ENCODE peak calls at places on chromosomes 13 and 19, in four cellular contexts. One of them, this sample, is unnamed.
A peak's percentile ranks its signal among the peaks of the same experiment; 100 is the strongest.

GRCh38 chr13:93248627-93249047 is 22.0 kb downstream of the GPC6 start:
- DNase-seq in psoas muscle: no peak
- DNase-seq in breast epithelium: no peak
- DNase-seq in keratinocyte: no peak
- DNase-seq in this sample: peak; percentile 80

GRCh38 chr19:54207908-54208783 is 7.5 kb downstream of the RPS9 start:
- DNase-seq in psoas muscle: no peak
- DNase-seq in keratinocyte: no peak
- DNase-seq in breast epithelium: no peak
- DNase-seq in this sample: no peak

GRCh38 chr13:35630551-35631275 is 154.2 kb upstream of the MAB21L1 start:
- DNase-seq in psoas muscle: no peak
- DNase-seq in breast epithelium: no peak
- DNase-seq in keratinocyte: no peak
- DNase-seq in this sample: no peak

GRCh38 chr19:4456566-4456842 is 1.1 kb downstream of the UBXN6 start:
- DNase-seq in keratinocyte: peak; percentile 65
- DNase-seq in breast epithelium: no peak
- DNase-seq in psoas muscle: peak; percentile 19
- DNase-seq in this sample: no peak

GRCh38 chr13:113968463-113969310 is 5.2 kb downstream of the C13orf46 start:
- DNase-seq in keratinocyte: no peak
- DNase-seq in breast epithelium: no peak
- DNase-seq in psoas muscle: peak; percentile 2
- DNase-seq in this sample: no peak

GRCh38 chr19:54257116-54257480 is at the start of gene LILRB5:
- DNase-seq in keratinocyte: no peak
- DNase-seq in psoas muscle: no peak
- DNase-seq in breast epithelium: no peak
- DNase-seq in this sample: peak; percentile 48

GRCh38 chr13:94329754-94330551 is 149.5 kb downstream of the DCT start:
- DNase-seq in psoas muscle: no peak
- DNase-seq in breast epithelium: no peak
- DNase-seq in keratinocyte: no peak
- DNase-seq in this sample: peak; percentile 73

GRCh38 chr13:109465151-109465550 is 321.2 kb downstream of the IRS2 start:
- DNase-seq in psoas muscle: no peak
- DNase-seq in breast epithelium: no peak
- DNase-seq in keratinocyte: peak; percentile 1
- DNase-seq in this sample: no peak

GRCh38 chr13:75724742-75725504 is 88.8 kb downstream of the LMO7 start:
- DNase-seq in keratinocyte: no peak
- DNase-seq in breast epithelium: no peak
- DNase-seq in psoas muscle: no peak
- DNase-seq in this sample: no peak

GRCh38 chr19:10120538-10121198 is 969 bp upstream of the EIF3G start:
- DNase-seq in keratinocyte: peak; percentile 75
- DNase-seq in breast epithelium: no peak
- DNase-seq in psoas muscle: no peak
- DNase-seq in this sample: peak; percentile 41

GRCh38 chr19:33831835-33832234 is 35.2 kb downstream of the KCTD15 start:
- DNase-seq in breast epithelium: no peak
- DNase-seq in psoas muscle: no peak
- DNase-seq in keratinocyte: no peak
- DNase-seq in this sample: no peak

GRCh38 chr19:33828266-33829075 is 31.8 kb downstream of the KCTD15 start:
- DNase-seq in keratinocyte: no peak
- DNase-seq in psoas muscle: no peak
- DNase-seq in breast epithelium: no peak
- DNase-seq in this sample: no peak

GRCh38 chr19:33830264-33830663 is 33.6 kb downstream of the KCTD15 start:
- DNase-seq in psoas muscle: no peak
- DNase-seq in breast epithelium: no peak
- DNase-seq in keratinocyte: no peak
- DNase-seq in this sample: no peak

DNA sequence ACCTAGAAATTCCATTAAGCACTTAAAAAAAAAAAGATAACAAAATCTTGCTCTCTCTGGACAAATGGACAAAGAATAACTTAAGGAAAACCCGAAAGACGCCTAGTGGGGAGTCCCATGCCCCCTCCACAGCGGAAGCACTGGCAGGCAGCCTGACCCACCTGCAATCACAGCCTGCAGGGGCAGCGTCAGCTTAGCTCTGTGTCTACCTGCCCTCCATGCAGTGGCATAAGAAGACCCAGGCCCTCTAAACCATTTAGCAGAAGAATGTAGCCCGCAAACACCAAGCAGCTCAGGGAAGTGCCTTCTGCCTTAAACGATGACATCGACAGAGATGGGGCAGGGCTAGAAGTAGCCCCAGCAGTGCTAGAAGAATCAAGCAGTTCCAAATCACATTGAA is 36.0 kb downstream of the KCTD15 start:
- DNase-seq in psoas muscle: no peak
- DNase-seq in keratinocyte: no peak
- DNase-seq in breast epithelium: no peak
- DNase-seq in this sample: no peak
- H3K27ac ChIP-seq in psoas muscle: no peak overlapping the region
- H3K27ac ChIP-seq in keratinocyte: no peak overlapping the region
- H3K27ac ChIP-seq in breast epithelium: no peak overlapping the region
- H3K27ac ChIP-seq in this sample: no peak overlapping the region

DNA sequence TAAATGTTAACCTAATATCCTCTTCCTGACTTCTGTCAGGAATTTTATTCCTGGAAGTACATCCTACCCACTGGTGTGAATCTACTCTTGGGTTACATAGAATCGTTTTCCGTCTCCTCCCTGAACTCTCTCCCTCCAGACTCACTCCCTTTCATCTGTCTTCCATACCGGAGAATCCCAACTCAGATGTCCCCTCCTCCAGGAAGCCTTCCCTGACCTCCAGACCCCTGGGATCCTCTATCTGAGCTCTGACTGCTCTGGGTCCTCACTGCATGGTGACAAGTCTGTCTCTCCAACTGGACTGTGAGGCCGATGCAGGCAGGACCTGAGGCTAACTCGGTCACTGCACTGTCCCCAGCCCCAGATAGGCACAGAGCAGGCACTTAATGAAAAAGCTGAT is 24.6 kb downstream of the OPA3 start:
- DNase-seq in keratinocyte: no peak
- DNase-seq in breast epithelium: no peak
- DNase-seq in psoas muscle: no peak
- DNase-seq in this sample: no peak
- H3K27ac ChIP-seq in keratinocyte: no peak overlapping the region
- H3K27ac ChIP-seq in breast epithelium: no peak overlapping the region
- H3K27ac ChIP-seq in psoas muscle: no peak overlapping the region
- H3K27ac ChIP-seq in this sample: no peak overlapping the region

DNA sequence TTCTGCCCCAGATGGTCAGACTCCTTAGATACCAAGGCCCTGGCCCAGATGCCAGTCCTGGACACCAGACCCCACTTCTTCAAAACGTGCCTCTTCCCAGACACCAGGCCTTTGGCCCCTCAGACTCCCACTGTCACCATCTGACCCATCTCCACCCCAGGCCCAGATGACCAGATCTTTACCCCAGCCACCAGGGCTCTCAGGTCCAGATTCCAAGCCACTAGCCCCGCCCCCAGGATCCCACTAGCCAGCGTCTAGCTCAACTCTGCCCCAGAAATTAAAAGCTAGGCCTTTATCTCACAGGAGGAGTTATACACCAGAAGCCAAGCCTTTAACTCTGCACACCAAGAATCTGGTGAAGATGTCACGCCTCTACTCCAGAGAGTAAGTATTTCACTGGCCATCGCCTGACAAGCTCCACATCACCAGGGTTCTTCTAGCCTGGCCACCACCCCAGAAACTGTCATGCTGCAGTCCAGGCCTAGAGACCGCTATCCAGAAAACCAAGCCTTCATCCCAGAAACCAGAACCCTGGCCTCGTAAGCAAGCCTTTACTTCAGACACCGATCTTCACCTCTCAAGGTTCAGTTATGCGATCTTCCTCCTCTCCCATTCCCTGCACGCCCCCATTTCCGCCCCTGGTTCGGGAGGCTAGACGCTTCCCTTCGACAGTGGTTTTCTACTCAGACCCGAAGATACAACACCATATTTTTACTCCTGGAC is 595 bp downstream of the XAB2 start:
- DNase-seq in psoas muscle: no peak
- DNase-seq in breast epithelium: no peak
- DNase-seq in keratinocyte: no peak
- DNase-seq in this sample: no peak
- H3K27ac ChIP-seq in psoas muscle: peak overlapping the region; percentile 87
- H3K27ac ChIP-seq in breast epithelium: peak overlapping the region; percentile 95
- H3K27ac ChIP-seq in keratinocyte: peak overlapping the region; percentile 94
- H3K27ac ChIP-seq in this sample: peak overlapping the region; percentile 89

GRCh38 chr13:33276581-33276980 is 9.0 kb downstream of the STARD13 start:
- DNase-seq in breast epithelium: no peak
- DNase-seq in keratinocyte: no peak
- DNase-seq in psoas muscle: no peak
- DNase-seq in this sample: no peak
- H3K27ac ChIP-seq in breast epithelium: peak overlapping the region; percentile 84
- H3K27ac ChIP-seq in keratinocyte: no peak overlapping the region
- H3K27ac ChIP-seq in psoas muscle: no peak overlapping the region
- H3K27ac ChIP-seq in this sample: peak overlapping the region; percentile 45

GRCh38 chr13:29523199-29523931 is 72.1 kb downstream of the SLC7A1 start:
- DNase-seq in psoas muscle: peak; percentile 66
- DNase-seq in keratinocyte: no peak
- DNase-seq in breast epithelium: no peak
- DNase-seq in this sample: peak; percentile 78

GRCh38 chr13:29522044-29522685 is 73.3 kb downstream of the SLC7A1 start:
- DNase-seq in keratinocyte: no peak
- DNase-seq in psoas muscle: no peak
- DNase-seq in breast epithelium: no peak
- DNase-seq in this sample: peak; percentile 72

GRCh38 chr13:29519921-29520320 is 75.6 kb downstream of the SLC7A1 start:
- DNase-seq in psoas muscle: no peak
- DNase-seq in keratinocyte: no peak
- DNase-seq in breast epithelium: no peak
- DNase-seq in this sample: no peak

GRCh38 chr13:29521336-29521735 is 74.2 kb downstream of the SLC7A1 start:
- DNase-seq in breast epithelium: no peak
- DNase-seq in psoas muscle: no peak
- DNase-seq in keratinocyte: no peak
- DNase-seq in this sample: no peak

DNA sequence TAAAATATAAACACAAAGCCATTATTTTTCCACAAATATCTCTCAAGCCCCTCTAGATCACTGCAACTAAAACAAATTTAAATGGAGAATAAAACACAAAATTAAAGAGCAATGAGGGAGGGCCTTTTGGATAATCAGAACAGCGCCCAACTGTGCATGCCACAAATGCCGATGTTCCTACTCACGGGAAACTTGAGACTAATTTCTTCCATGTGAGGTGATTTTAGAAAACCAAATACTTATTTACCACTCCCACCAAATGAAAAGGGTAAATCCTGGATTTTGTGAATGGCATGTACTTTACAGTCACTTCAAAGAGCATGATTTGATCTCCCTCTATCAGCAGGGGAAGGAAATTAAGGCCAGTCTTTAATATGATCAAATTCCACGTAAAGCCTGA is 74.8 kb downstream of the SLC7A1 start:
- DNase-seq in breast epithelium: no peak
- DNase-seq in keratinocyte: no peak
- DNase-seq in psoas muscle: no peak
- DNase-seq in this sample: peak; percentile 55
- H3K27ac ChIP-seq in breast epithelium: no peak overlapping the region
- H3K27ac ChIP-seq in keratinocyte: no peak overlapping the region
- H3K27ac ChIP-seq in psoas muscle: no peak overlapping the region
- H3K27ac ChIP-seq in this sample: peak overlapping the region; percentile 62

DNA sequence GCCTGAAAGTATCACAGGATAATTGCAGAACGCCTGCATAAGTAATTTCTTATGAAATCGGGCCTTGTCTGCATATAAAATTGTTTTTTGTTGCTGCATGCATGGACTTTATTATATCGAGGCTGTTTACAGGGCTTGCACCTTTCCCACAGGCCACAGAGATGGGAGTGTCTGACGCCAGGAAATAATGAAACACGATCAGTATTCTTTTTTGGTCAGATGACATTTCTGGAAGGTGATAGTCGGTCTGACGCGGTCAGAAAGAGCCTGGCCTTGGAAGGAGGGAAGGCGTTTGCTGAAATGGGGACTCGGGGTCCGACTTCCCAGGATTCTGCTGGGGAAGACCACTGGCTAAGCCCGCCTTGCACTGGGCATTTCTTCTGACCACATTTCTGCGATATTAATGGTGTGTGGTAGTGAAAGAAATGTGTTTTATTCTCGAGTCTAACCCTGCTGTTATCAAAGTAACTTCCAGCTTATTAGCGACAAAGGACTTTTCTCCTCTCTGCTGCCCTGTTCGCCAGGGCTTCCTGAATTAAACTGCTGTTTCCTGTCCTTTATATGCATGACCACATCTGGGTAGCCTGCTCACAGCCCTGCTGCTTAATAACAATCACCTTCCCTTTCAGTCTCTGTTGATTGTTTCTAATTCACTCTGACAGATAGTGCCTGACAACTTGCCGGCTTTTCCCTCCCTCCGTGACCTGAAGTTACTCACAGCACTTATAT is 11.6 kb upstream of the ZNF536 start:
- DNase-seq in keratinocyte: no peak
- DNase-seq in psoas muscle: no peak
- DNase-seq in breast epithelium: peak; percentile 25
- DNase-seq in this sample: no peak
- H3K27ac ChIP-seq in keratinocyte: no peak overlapping the region
- H3K27ac ChIP-seq in psoas muscle: peak overlapping the region; percentile 38
- H3K27ac ChIP-seq in breast epithelium: no peak overlapping the region
- H3K27ac ChIP-seq in this sample: no peak overlapping the region

GRCh38 chr19:55855160-55855559 is 18.8 kb downstream of the NLRP4 start:
- DNase-seq in keratinocyte: no peak
- DNase-seq in breast epithelium: no peak
- DNase-seq in psoas muscle: no peak
- DNase-seq in this sample: no peak
- H3K27ac ChIP-seq in keratinocyte: no peak overlapping the region
- H3K27ac ChIP-seq in breast epithelium: no peak overlapping the region
- H3K27ac ChIP-seq in psoas muscle: no peak overlapping the region
- H3K27ac ChIP-seq in this sample: no peak overlapping the region

DNA sequence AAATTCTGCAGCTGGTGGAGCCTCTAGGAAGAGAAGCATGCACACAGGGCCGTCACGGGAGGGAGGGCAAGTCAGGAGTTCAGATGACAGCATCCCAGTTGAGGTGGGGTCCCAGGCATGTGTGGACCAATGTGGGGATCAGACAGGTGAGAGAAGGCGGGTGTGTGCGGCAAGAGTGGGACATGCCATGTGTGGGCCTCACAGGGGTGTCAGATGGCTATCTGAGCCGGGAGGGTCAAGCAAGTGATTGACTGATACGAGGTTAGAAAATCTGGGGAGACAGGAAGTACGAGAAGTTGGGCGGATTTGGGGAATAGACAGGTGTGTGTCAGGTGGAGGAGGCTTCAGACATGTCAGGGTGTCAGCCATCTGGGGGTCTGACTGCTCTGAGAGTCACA is 8.9 kb downstream of the RASGRP4 start:
- DNase-seq in psoas muscle: no peak
- DNase-seq in keratinocyte: no peak
- DNase-seq in breast epithelium: no peak
- DNase-seq in this sample: no peak
- H3K27ac ChIP-seq in psoas muscle: no peak overlapping the region
- H3K27ac ChIP-seq in keratinocyte: no peak overlapping the region
- H3K27ac ChIP-seq in breast epithelium: no peak overlapping the region
- H3K27ac ChIP-seq in this sample: no peak overlapping the region

DNA sequence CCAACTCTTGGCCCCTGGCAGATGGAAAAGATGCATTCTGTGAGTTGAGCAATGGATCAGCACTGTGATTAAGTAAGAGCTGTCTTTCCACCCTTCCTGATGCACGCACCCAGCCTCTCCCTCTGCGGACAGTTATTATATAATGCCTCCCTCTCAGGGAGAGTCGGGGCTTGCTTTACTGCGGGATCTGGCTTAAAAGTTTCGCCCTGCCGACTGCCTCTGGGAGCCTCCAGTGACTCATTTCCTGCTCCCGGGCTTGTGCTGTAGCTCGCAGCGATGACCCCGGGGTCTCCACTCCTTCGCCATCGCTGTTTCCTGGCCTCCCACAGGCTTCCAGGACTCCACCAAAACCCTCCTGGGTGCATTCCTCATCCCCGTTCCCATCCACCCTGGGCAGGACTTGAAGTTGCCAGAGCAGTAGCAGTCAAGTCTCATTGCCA is 107.4 kb upstream of the SLC7A1 start:
- DNase-seq in keratinocyte: peak; percentile 83
- DNase-seq in psoas muscle: peak; percentile 38
- DNase-seq in breast epithelium: no peak
- DNase-seq in this sample: peak; percentile 73
- H3K27ac ChIP-seq in keratinocyte: peak overlapping the region; percentile 48
- H3K27ac ChIP-seq in psoas muscle: no peak overlapping the region
- H3K27ac ChIP-seq in breast epithelium: no peak overlapping the region
- H3K27ac ChIP-seq in this sample: no peak overlapping the region

This sample was measured in tibial artery.